ENCODE peak calls at places on chromosomes 4 and X, in five cellular contexts. L is CD8-positive, alpha-beta T cell; P is brain microvascular endothelial cell; F is prostate gland; H is left lung. N is an unnamed sample. For H3K36me3, the result is how much of the 10 kb centered on the place peaks cover.

GRCh38 chr4:153426207-153426886 is 39.8 kb upstream of the TMEM131L start:
- DNase-seq in H (no peak), L (no peak), F (no peak), P (no peak), N (no peak)

GRCh38 chrX:40012039-40012799 is 85.5 kb downstream of the BCOR start:
- DNase-seq in H (peak), P (peak), F (peak), L (no peak), N (peak)

GRCh38 chr4:42396361-42397255 is 680 bp upstream of the SHISA3 start:
- DNase-seq in H (no peak), P (no peak), L (no peak), F (no peak), N (no peak)

GRCh38 chr4:34039766-34040165 is 2204.5 kb downstream of the ARAP2 start:
- DNase-seq in H (no peak), L (no peak), F (no peak), P (no peak), N (no peak)

GRCh38 chr4:127505203-127505602 is 127.6 kb upstream of the INTU start:
- DNase-seq in P (peak), F (no peak), L (no peak), H (no peak), N (no peak)

GRCh38 chr4:154465085-154465484 is 26.5 kb downstream of the DCHS2 start:
- DNase-seq in L (no peak), H (no peak), F (no peak), P (no peak), N (no peak)

GRCh38 chr4:100511906-100512305 is 5.9 kb downstream of the EMCN start:
- DNase-seq in L (no peak), F (no peak), P (no peak), H (no peak), N (no peak)

GRCh38 chr4:185710487-185710995 is 101.5 kb downstream of the SORBS2 start:
- DNase-seq in P (no peak), L (no peak), F (no peak), H (no peak), N (no peak)

GRCh38 chrX:114583646-114584433 is at the start of gene HTR2C:
- DNase-seq in F (no peak), H (no peak), P (no peak), L (no peak), N (no peak)

GRCh38 chrX:139801397-139801813 is 93.4 kb upstream of the MCF2 start:
- DNase-seq in P (no peak), H (no peak), L (no peak), F (no peak), N (no peak)

GRCh38 chr4:25857403-25857802 is 5.4 kb downstream of the SEL1L3 start:
- DNase-seq in H (no peak), L (no peak), F (no peak), P (no peak), N (no peak)

GRCh38 chrX:99394450-99394849 is 1015.6 kb downstream of the PCDH19 start:
- DNase-seq in F (no peak), H (no peak), P (no peak), L (no peak), N (no peak)

GRCh38 chr4:11073621-11074051 is 355.1 kb downstream of the HS3ST1 start:
- DNase-seq in P (peak), L (no peak), H (no peak), F (no peak), N (peak)

GRCh38 chr4:56704074-56704473 is 23.0 kb upstream of the HOPX start:
- DNase-seq in H (no peak), P (no peak), F (peak), L (no peak), N (no peak)

GRCh38 chr4:150579591-150580234 is 2.2 kb upstream of the MAB21L2 start:
- DNase-seq in H (peak), L (no peak), F (no peak), P (no peak), N (peak)

GRCh38 chr4:170089274-170089742 is 448 bp downstream of the AADAT start:
- DNase-seq in H (peak), F (no peak), P (peak), L (no peak), N (no peak)

GRCh38 chrX:7720519-7720918 is 122.5 kb upstream of the VCX start:
- DNase-seq in P (no peak), L (no peak), F (no peak), H (no peak), N (no peak)

GRCh38 chrX:131595120-131595519 is 51.2 kb downstream of the OR13H1 start:
- DNase-seq in F (no peak), L (no peak), P (no peak), H (no peak), N (no peak)

GRCh38 chr4:55409468-55410171 is 13.9 kb downstream of the TMEM165 start:
- DNase-seq in F (no peak), P (peak), L (no peak), H (no peak), N (no peak)

GRCh38 chrX:141468940-141469339 is 115.6 kb downstream of the SPANXA1 start:
- DNase-seq in H (no peak), L (no peak), F (no peak), P (no peak), N (no peak)

GRCh38 chr4:1981251-1982055 is 27.3 kb downstream of the NELFA start:
- DNase-seq in P (no peak), H (no peak), L (no peak), F (no peak), N (no peak)
- H3K36me3 ChIP-seq in P (half or more), H (under half), L (under half), F (under half), N (half or more)

GRCh38 chr4:157223446-157223845 is 2.9 kb downstream of the GRIA2 start:
- DNase-seq in H (no peak), F (no peak), L (no peak), P (no peak), N (no peak)
- H3K27ac ChIP-seq in H (no peak), F (no peak), L (no peak), P (no peak), N (no peak)

DNA sequence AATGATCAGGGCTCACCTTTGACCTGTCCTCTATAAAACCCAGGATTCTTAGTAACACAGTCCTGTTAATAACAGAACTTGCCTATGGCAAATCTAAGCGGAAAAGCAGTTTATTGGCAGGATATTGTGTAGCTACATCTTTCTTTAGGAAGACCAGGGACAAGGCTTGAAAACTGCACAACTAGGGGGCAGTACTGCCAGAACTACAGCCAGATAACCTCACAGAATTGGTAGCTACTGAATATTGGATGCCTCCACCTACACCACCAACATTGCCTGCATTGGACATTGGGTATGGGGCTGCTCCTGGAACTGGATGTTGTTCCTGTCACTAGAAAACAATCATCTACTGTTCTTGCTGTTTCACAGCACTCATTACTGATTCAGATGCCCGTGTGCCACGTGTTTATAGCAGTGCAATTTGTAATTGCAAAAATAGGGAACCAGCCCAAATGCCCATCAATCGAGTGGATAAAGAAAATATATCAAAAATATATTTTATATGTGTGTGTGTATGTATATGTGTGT is 47.4 kb downstream of the REPS2 start:
- DNase-seq in L (no peak), P (no peak), F (no peak), H (no peak), N (no peak)
- TF ChIP-seq CTCF in L (no peak), P (peak), F (no peak), H (no peak), N (no peak)

GRCh38 chr4:165336743-165337142 is 9.3 kb downstream of the MSMO1 start:
- DNase-seq in L (no peak), H (no peak), P (no peak), F (no peak), N (no peak)
- H3K36me3 ChIP-seq in L (under half), H (under half), P (under half), F (under half), N (under half)

GRCh38 chrX:23898412-23898959 is 9.3 kb downstream of the APOO start:
- DNase-seq in P (no peak), H (no peak), L (no peak), F (no peak), N (no peak)

GRCh38 chrX:23901805-23902204 is 5.9 kb downstream of the APOO start:
- DNase-seq in F (peak), P (peak), H (no peak), L (no peak), N (no peak)

GRCh38 chrX:23902419-23902818 is 5.3 kb downstream of the APOO start:
- DNase-seq in F (peak), P (peak), L (no peak), H (no peak), N (no peak)

GRCh38 chrX:23900220-23900797 is 7.4 kb downstream of the APOO start:
- DNase-seq in L (no peak), P (no peak), F (no peak), H (no peak), N (no peak)

DNA sequence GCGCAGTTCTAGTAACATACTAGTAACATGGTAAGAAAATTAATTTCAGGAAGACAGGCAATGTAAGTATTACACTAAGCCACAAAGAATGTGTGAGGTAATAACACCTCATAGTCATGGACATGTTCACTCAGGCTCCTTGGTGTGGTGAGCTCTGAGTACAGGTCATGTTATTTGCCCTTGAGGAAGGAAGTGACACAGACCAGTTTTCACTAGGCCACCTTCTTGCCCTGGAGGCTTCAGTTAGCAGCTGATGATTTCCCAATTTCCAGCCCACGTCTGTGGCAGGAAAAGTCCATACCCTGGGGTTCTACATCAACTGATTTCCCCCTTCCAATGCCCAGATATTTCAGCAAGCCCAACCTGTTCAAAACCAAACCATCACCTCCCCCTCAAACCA is 6.7 kb downstream of the APOO start:
- DNase-seq in F (no peak), L (no peak), H (no peak), P (peak), N (no peak)
- H3K27ac ChIP-seq in F (peak), L (no peak), H (peak), P (peak), N (peak)

GRCh38 chrX:134931550-134931949 is 59.2 kb upstream of the SMIM10 start:
- DNase-seq in L (no peak), H (no peak), P (no peak), F (no peak), N (no peak)
- TF ChIP-seq CTCF in L (no peak), H (no peak), P (no peak), F (no peak), N (no peak)

GRCh38 chr4:900721-901120 is 31.4 kb downstream of the GAK start:
- DNase-seq in L (no peak), P (no peak), F (no peak), H (peak), N (no peak)

GRCh38 chr4:898869-899555 is 33.1 kb downstream of the GAK start:
- DNase-seq in H (peak), L (no peak), F (no peak), P (no peak), N (peak)

GRCh38 chr4:901192-901910 is 30.8 kb downstream of the GAK start:
- DNase-seq in P (no peak), L (no peak), H (peak), F (no peak), N (no peak)

GRCh38 chr4:899556-899906 is 32.6 kb downstream of the GAK start:
- DNase-seq in P (no peak), H (peak), F (no peak), L (no peak), N (no peak)

DNA sequence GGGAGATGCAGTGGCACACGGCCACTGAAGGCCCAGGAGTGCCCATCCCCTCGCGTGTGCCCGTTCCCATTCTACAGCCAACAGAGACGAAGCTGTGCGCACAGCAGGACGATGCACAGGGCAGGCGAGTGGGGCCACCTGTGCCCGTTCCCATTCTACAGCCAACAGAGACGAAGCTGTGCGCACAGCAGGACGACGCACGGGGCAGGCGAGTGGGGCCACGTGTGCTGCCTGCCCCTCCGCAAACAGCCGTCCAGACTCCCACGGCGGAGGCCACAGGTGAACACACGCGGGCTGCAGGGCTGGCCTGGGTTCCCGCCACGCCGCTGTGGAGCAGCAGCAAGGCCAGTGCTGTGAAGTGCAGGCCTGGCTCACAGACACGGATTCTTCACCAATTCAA is 32.0 kb downstream of the GAK start:
- DNase-seq in P (no peak), H (peak), F (no peak), L (no peak), N (no peak)
- H3K36me3 ChIP-seq in P (under half), H (under half), F (under half), L (under half), N (under half)

DNA sequence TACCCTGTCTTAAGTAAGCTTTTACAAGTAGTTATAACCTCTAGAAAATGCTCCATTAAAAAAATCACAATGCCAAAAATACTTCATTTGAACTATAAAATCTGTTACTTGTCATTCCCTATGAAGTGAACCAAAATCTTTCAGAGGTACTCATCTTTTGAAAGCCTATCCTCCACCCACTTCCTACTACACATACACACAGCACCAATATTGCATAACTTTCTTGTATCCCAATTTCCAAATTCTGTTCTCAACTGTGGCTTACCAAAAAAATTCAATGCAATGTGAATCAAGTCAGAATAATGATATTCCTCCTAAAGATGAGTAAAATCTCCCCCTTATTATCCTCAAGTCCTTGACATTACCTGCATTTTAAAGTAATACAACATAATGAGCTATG is 15.9 kb downstream of the DHX15 start:
- DNase-seq in H (no peak), F (no peak), P (no peak), L (no peak), N (no peak)
- H3K27ac ChIP-seq in H (no peak), F (no peak), P (no peak), L (no peak), N (no peak)